ENCODE peak calls at places on chromosomes 11 and 22, in four cellular contexts. S is AG09309, W is AG08395, V is T-helper 9 cell. J is an unnamed sample.

GRCh38 chr22:36536717-36537116 is 7.8 kb upstream of the EIF3D start:
- DNase-seq in S (no peak), W (no peak), V (no peak), J (no peak)

GRCh38 chr11:60870733-60871377 is 3.5 kb downstream of the ZP1 start:
- DNase-seq in S (no peak), W (no peak), V (no peak), J (no peak)

GRCh38 chr11:125170001-125170405 is 5.5 kb downstream of the PKNOX2 start:
- DNase-seq in S (no peak), W (no peak), V (no peak), J (no peak)

GRCh38 chr11:94511932-94512781 is at the start of gene C11orf97:
- DNase-seq in S (no peak), W (peak), V (peak), J (peak)

GRCh38 chr11:57069942-57070341 is 81.2 kb downstream of the OR5AK2 start:
- DNase-seq in S (no peak), W (no peak), V (no peak), J (no peak)

GRCh38 chr11:34438529-34439507 is at the start of gene CAT:
- DNase-seq in S (peak), W (peak), V (peak), J (peak)

GRCh38 chr11:68373810-68374501 is 61.6 kb downstream of the LRP5 start:
- DNase-seq in S (no peak), W (peak), V (no peak), J (no peak)

GRCh38 chr11:131809203-131809948 is 439.0 kb downstream of the NTM start:
- DNase-seq in S (no peak), W (peak), V (no peak), J (no peak)

GRCh38 chr11:113663567-113663966 is 42.5 kb downstream of the TMPRSS5 start:
- DNase-seq in S (no peak), W (no peak), V (no peak), J (no peak)

GRCh38 chr11:113655771-113656170 is 50.3 kb downstream of the TMPRSS5 start:
- DNase-seq in S (no peak), W (no peak), V (no peak), J (no peak)

GRCh38 chr11:129377739-129378138 is 2.1 kb downstream of the BARX2 start:
- DNase-seq in S (no peak), W (no peak), V (no peak), J (no peak)

GRCh38 chr11:64094463-64095223 is 58.9 kb downstream of the FLRT1 start:
- DNase-seq in S (no peak), W (peak), V (no peak), J (no peak)

GRCh38 chr22:20459862-20460261 is 22.2 kb upstream of the SCARF2 start:
- DNase-seq in S (no peak), W (no peak), V (no peak), J (no peak)

J was measured in CD4-positive, alpha-beta T cell.